ENCODE peak calls at places on chromosomes 1 and 21, in four cellular contexts. W is IMR-90, T is stomach, I is ovary. Z is an unnamed sample.

GRCh38 chr1:111660204-111661150 is 40.9 kb downstream of the RAP1A start:
- DNase-seq in W (peak; percentile 11), T (no peak), I (no peak), Z (no peak)

GRCh38 chr1:156117414-156118174 is 3.1 kb downstream of the LMNA start:
- DNase-seq in W (no peak), T (no peak), I (peak; percentile 25), Z (no peak)

GRCh38 chr21:45541221-45542039 is 810 bp downstream of the SLC19A1 start:
- DNase-seq in W (peak; percentile 33), T (peak; percentile 83), I (peak; percentile 75), Z (peak; percentile 77)

GRCh38 chr1:221335161-221336101 is 406.5 kb downstream of the DUSP10 start:
- DNase-seq in W (peak; percentile 69), T (no peak), I (no peak), Z (peak; percentile 41)

GRCh38 chr1:161885013-161885412 is 118.9 kb downstream of the ATF6 start:
- DNase-seq in W (peak; percentile 93), T (no peak), I (no peak), Z (peak; percentile 43)

GRCh38 chr1:21956720-21957552 is 19.8 kb upstream of the HSPG2 start:
- DNase-seq in W (peak; percentile 47), T (peak; percentile 89), I (peak; percentile 22), Z (no peak)

GRCh38 chr1:189432761-189433160 is 1044.9 kb downstream of the BRINP3 start:
- DNase-seq in W (peak; percentile 1), T (no peak), I (no peak), Z (no peak)

GRCh38 chr1:30085814-30086770 is 637.3 kb downstream of the MATN1 start:
- DNase-seq in W (peak; percentile 31), T (peak; percentile 28), I (peak; percentile 53), Z (peak; percentile 86)

GRCh38 chr1:115282825-115283224 is 55.2 kb downstream of the NGF start:
- DNase-seq in W (no peak), T (peak; percentile 26), I (peak; percentile 87), Z (peak; percentile 86)

GRCh38 chr1:228082260-228082974 is at the start of gene ARF1:
- DNase-seq in W (peak; percentile 92), T (peak; percentile 93), I (peak; percentile 95), Z (peak; percentile 94)

GRCh38 chr1:228083871-228084278 is 1.4 kb downstream of the ARF1 start:
- DNase-seq in W (peak; percentile 22), T (no peak), I (no peak), Z (peak; percentile 46)

GRCh38 chr1:228084325-228084724 is 1.8 kb downstream of the ARF1 start:
- DNase-seq in W (peak; percentile 84), T (no peak), I (no peak), Z (no peak)

GRCh38 chr1:228081578-228082259 is 789 bp upstream of the ARF1 start:
- DNase-seq in W (no peak), T (no peak), I (peak; percentile 42), Z (no peak)

GRCh38 chr1:228082975-228083870 is 715 bp downstream of the ARF1 start:
- DNase-seq in W (peak; percentile 29), T (peak; percentile 63), I (peak; percentile 74), Z (peak; percentile 47)
- TF ChIP-seq POLR2A in W (no peak), T (no peak), I (no peak), Z (no peak)

DNA sequence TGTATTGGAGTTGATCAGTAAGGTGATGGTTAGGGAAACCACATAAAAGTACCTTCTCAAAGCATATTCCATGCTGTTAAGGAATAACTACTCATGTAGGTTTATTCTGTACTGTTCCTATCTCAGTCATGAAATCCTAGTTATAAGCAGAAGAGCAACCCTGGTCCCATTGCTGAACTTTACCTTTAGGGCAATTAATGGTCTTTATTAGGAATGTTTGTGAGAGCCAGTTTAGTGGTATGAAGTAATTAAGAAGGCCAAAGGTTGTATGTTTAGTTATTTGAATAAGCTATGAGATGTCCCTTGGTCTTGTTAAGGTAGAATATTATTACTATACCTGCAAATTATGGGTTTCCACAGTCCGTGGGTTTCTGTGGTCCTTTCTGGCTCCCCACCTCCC is 44.0 kb downstream of the ACP6 start:
- DNase-seq in W (no peak), T (no peak), I (no peak), Z (no peak)
- H3K4me1 ChIP-seq in W (no peaks in the 10 kb centered on the region), T (peaks cover 7% of the 10 kb centered on the region), I (peaks cover 4% of the 10 kb centered on the region), Z (no peaks in the 10 kb centered on the region)

GRCh38 chr1:168834225-168834872 is 105.3 kb upstream of the DPT start:
- DNase-seq in W (no peak), T (no peak), I (no peak), Z (no peak)
- TF ChIP-seq POLR2A in W (no peak), T (no peak), I (no peak), Z (no peak)

GRCh38 chr1:24748191-24749121 is 3.2 kb downstream of the CLIC4 start:
- DNase-seq in W (no peak), T (no peak), I (no peak), Z (no peak)

GRCh38 chr1:24743404-24744211 is 1.6 kb upstream of the CLIC4 start:
- DNase-seq in W (peak; percentile 63), T (peak; percentile 20), I (no peak), Z (no peak)

GRCh38 chr1:24742090-24742938 is 2.9 kb upstream of the CLIC4 start:
- DNase-seq in W (peak; percentile 94), T (peak; percentile 23), I (no peak), Z (no peak)

GRCh38 chr1:24745711-24746582 is 700 bp downstream of the CLIC4 start:
- DNase-seq in W (peak; percentile 66), T (peak; percentile 62), I (peak; percentile 61), Z (peak; percentile 70)

GRCh38 chr1:24744911-24745710 is at the start of gene CLIC4:
- DNase-seq in W (peak; percentile 99), T (peak; percentile 100), I (peak; percentile 100), Z (peak; percentile 100)
- H3K4me1 ChIP-seq in W (peaks cover 29% of the 10 kb centered on the region), T (peaks cover 33% of the 10 kb centered on the region), I (peaks cover 7% of the 10 kb centered on the region), Z (peaks cover 11% of the 10 kb centered on the region)

GRCh38 chr1:7705908-7706216 is 65.2 kb upstream of the VAMP3 start:
- DNase-seq in W (no peak), T (no peak), I (no peak), Z (no peak)

GRCh38 chr1:7705048-7705907 is 65.8 kb upstream of the VAMP3 start:
- DNase-seq in W (no peak), T (peak; percentile 38), I (no peak), Z (peak; percentile 70)

GRCh38 chr1:7703321-7704213 is 67.5 kb upstream of the VAMP3 start:
- DNase-seq in W (no peak), T (no peak), I (no peak), Z (peak; percentile 40)

GRCh38 chr1:7702365-7702764 is 68.7 kb upstream of the VAMP3 start:
- DNase-seq in W (no peak), T (no peak), I (no peak), Z (no peak)

GRCh38 chr1:7704214-7705047 is 66.7 kb upstream of the VAMP3 start:
- DNase-seq in W (peak; percentile 78), T (peak; percentile 97), I (peak; percentile 83), Z (peak; percentile 97)
- TF ChIP-seq POLR2A in W (no peak), T (no peak), I (no peak), Z (no peak)